ENCODE peak calls at places on chromosomes 13 and 19, in six cellular contexts. X is islet precursor cell; U is stimulated activated CD8-positive, alpha-beta memory T cell treated with anti-CD3 and anti-CD28 coated beads, Interleukin-7, amount 100 ng/mL, for 1 hour; I is AG09319; A is hepatic stellate cell; D is ELF-1. W is an unnamed sample.
A peak's percentile ranks its signal among the peaks of the same experiment; 100 is the strongest.

GRCh38 chr13:50512602-50513527 is 330.6 kb downstream of the DLEU7 start:
- DNase-seq in X (peak; percentile 69), U (no peak), I (no peak), A (peak; percentile 24), D (peak; percentile 36), W (peak; percentile 42)

GRCh38 chr19:42111811-42112210 is 20.4 kb downstream of the POU2F2 start:
- DNase-seq in X (no peak), U (no peak), I (no peak), A (no peak), D (no peak), W (no peak)

GRCh38 chr13:44004881-44005280 is 125.2 kb downstream of the LACC1 start:
- DNase-seq in X (peak; percentile 85), U (no peak), I (no peak), A (peak; percentile 5), D (no peak), W (no peak)

GRCh38 chr19:14470031-14470876 is 4.9 kb downstream of the PTGER1 start:
- DNase-seq in X (no peak), U (no peak), I (no peak), A (no peak), D (no peak), W (no peak)

GRCh38 chr19:11273989-11274388 is 11.7 kb upstream of the DOCK6 start:
- DNase-seq in X (no peak), U (no peak), I (no peak), A (no peak), D (no peak), W (no peak)

GRCh38 chr13:51619614-51620013 is 35.4 kb downstream of the WDFY2 start:
- DNase-seq in X (no peak), U (no peak), I (peak; percentile 42), A (peak; percentile 21), D (no peak), W (peak; percentile 54)

GRCh38 chr19:41325947-41326706 is 16.2 kb downstream of the CCDC97 start:
- DNase-seq in X (peak; percentile 81), U (no peak), I (no peak), A (peak; percentile 75), D (peak; percentile 64), W (peak; percentile 45)

GRCh38 chr19:37941820-37942515 is 35.0 kb downstream of the SIPA1L3 start:
- DNase-seq in X (no peak), U (no peak), I (no peak), A (no peak), D (no peak), W (no peak)

GRCh38 chr19:42140125-42140754 is 8.0 kb upstream of the POU2F2 start:
- DNase-seq in X (peak; percentile 94), U (no peak), I (no peak), A (peak; percentile 76), D (peak; percentile 84), W (peak; percentile 65)

GRCh38 chr19:16969127-16969526 is 57.5 kb downstream of the CPAMD8 start:
- DNase-seq in X (no peak), U (no peak), I (no peak), A (no peak), D (peak; percentile 32), W (no peak)

GRCh38 chr13:112175162-112176075 is 108.5 kb downstream of the SOX1 start:
- DNase-seq in X (peak; percentile 26), U (no peak), I (no peak), A (no peak), D (no peak), W (no peak)

GRCh38 chr13:97133955-97134354 is 88.2 kb upstream of the MBNL2 start:
- DNase-seq in X (no peak), U (no peak), I (no peak), A (no peak), D (no peak), W (no peak)

GRCh38 chr19:5339950-5340636 is 519 bp downstream of the PTPRS start:
- DNase-seq in X (peak; percentile 70), U (no peak), I (no peak), A (peak; percentile 44), D (no peak), W (no peak)

GRCh38 chr13:97892717-97893116 is 60.8 kb upstream of the IPO5 start:
- DNase-seq in X (no peak), U (no peak), I (no peak), A (no peak), D (no peak), W (no peak)

GRCh38 chr19:45076029-45076850 is at the start of gene ZNF296:
- DNase-seq in X (peak; percentile 88), U (peak; percentile 56), I (no peak), A (peak; percentile 76), D (peak; percentile 89), W (peak; percentile 80)

GRCh38 chr19:53158119-53158656 is 665 bp downstream of the ZNF347 start:
- DNase-seq in X (peak; percentile 69), U (peak; percentile 2), I (peak; percentile 2), A (peak; percentile 29), D (peak; percentile 71), W (peak; percentile 60)

GRCh38 chr19:38440592-38440991 is 7.1 kb downstream of the RYR1 start:
- DNase-seq in X (no peak), U (no peak), I (no peak), A (no peak), D (no peak), W (no peak)

GRCh38 chr13:99658266-99658991 is 157.2 kb downstream of the TM9SF2 start:
- DNase-seq in X (peak; percentile 78), U (peak; percentile 16), I (peak; percentile 29), A (peak; percentile 32), D (peak; percentile 68), W (peak; percentile 84)

GRCh38 chr13:97222934-97223710 is 989 bp downstream of the MBNL2 start:
- DNase-seq in X (no peak), U (no peak), I (no peak), A (no peak), D (no peak), W (no peak)

GRCh38 chr13:50631041-50631440 is 212.5 kb downstream of the DLEU7 start:
- DNase-seq in X (no peak), U (no peak), I (no peak), A (no peak), D (no peak), W (no peak)

GRCh38 chr13:105365831-105366230 is 1169.6 kb downstream of the EFNB2 start:
- DNase-seq in X (no peak), U (no peak), I (no peak), A (no peak), D (no peak), W (no peak)

GRCh38 chr13:112213467-112214245 is 146.7 kb downstream of the SOX1 start:
- DNase-seq in X (no peak), U (no peak), I (no peak), A (no peak), D (no peak), W (no peak)

GRCh38 chr19:2076481-2077082 is 19.5 kb downstream of the MOB3A start:
- DNase-seq in X (no peak), U (no peak), I (no peak), A (no peak), D (no peak), W (no peak)

GRCh38 chr19:39304701-39305571 is 8.7 kb downstream of the IFNL1 start:
- DNase-seq in X (peak; percentile 74), U (no peak), I (no peak), A (no peak), D (peak; percentile 79), W (no peak)

GRCh38 chr13:99193152-99193551 is 7.5 kb upstream of the UBAC2 start:
- DNase-seq in X (no peak), U (no peak), I (no peak), A (no peak), D (no peak), W (no peak)

GRCh38 chr19:15443838-15444237 is 5.9 kb downstream of the WIZ start:
- DNase-seq in X (no peak), U (no peak), I (no peak), A (no peak), D (no peak), W (no peak)

GRCh38 chr13:112842343-112842856 is 126.6 kb upstream of the MCF2L start:
- DNase-seq in X (peak; percentile 45), U (no peak), I (no peak), A (no peak), D (peak; percentile 63), W (no peak)

GRCh38 chr19:4896372-4896771 is 6.3 kb downstream of the ARRDC5 start:
- DNase-seq in X (no peak), U (no peak), I (no peak), A (no peak), D (no peak), W (no peak)

GRCh38 chr13:48817166-48817802 is 158.4 kb upstream of the FNDC3A start:
- DNase-seq in X (no peak), U (no peak), I (no peak), A (no peak), D (no peak), W (no peak)

GRCh38 chr19:13881231-13881691 is 4.3 kb downstream of the NANOS3 start:
- DNase-seq in X (peak; percentile 96), U (no peak), I (no peak), A (no peak), D (peak; percentile 96), W (peak; percentile 46)

GRCh38 chr19:15337202-15337601 is 4.9 kb upstream of the BRD4 start:
- DNase-seq in X (no peak), U (no peak), I (no peak), A (peak; percentile 67), D (no peak), W (no peak)

GRCh38 chr19:41869374-41869955 is 7.6 kb upstream of the CD79A start:
- DNase-seq in X (peak; percentile 61), U (no peak), I (no peak), A (no peak), D (no peak), W (no peak)

GRCh38 chr19:56538254-56538760 is 441 bp upstream of the ZFP28 start:
- DNase-seq in X (peak; percentile 93), U (peak; percentile 82), I (peak; percentile 57), A (peak; percentile 97), D (peak; percentile 96), W (peak; percentile 91)

GRCh38 chr19:7973883-7974282 is 30.4 kb upstream of the TIMM44 start:
- DNase-seq in X (no peak), U (no peak), I (no peak), A (no peak), D (no peak), W (no peak)

GRCh38 chr19:18001837-18002345 is 6.1 kb upstream of the ARRDC2 start:
- DNase-seq in X (no peak), U (no peak), I (no peak), A (no peak), D (no peak), W (no peak)

GRCh38 chr13:79541426-79542049 is 60.6 kb downstream of the NDFIP2 start:
- DNase-seq in X (no peak), U (no peak), I (peak; percentile 29), A (no peak), D (no peak), W (no peak)

GRCh38 chr19:4065430-4066175 is 1.1 kb downstream of the ZBTB7A start:
- DNase-seq in X (peak; percentile 99), U (peak; percentile 90), I (peak; percentile 98), A (peak; percentile 99), D (peak; percentile 94), W (peak; percentile 96)

GRCh38 chr19:1250374-1251232 is 2.2 kb downstream of the MIDN start:
- DNase-seq in X (peak; percentile 89), U (no peak), I (no peak), A (peak; percentile 41), D (no peak), W (peak; percentile 54)